ENCODE peak calls at places on chromosomes 5 and 9, in seven cellular contexts. Q is CD8-positive, alpha-beta T cell; O is PC-3; C is fibroblast of lung; I is PC-9; J is bronchial epithelial cell; L is cardiac muscle cell. R is an unnamed sample.
A peak's percentile ranks its signal among the peaks of the same experiment; 100 is the strongest.

GRCh38 chr9:70228098-70228497 is 30.7 kb upstream of the SMC5 start:
- DNase-seq in Q (no peak), O (no peak), C (no peak), I (no peak), J (no peak), L (no peak), R (no peak)

GRCh38 chr9:125747765-125748510 is 765 bp downstream of the PBX3 start:
- DNase-seq in Q (peak; percentile 16), O (peak; percentile 14), C (no peak), I (no peak), J (no peak), L (peak; percentile 40), R (no peak)

GRCh38 chr5:91129748-91130147 is 253.4 kb downstream of the ARRDC3 start:
- DNase-seq in Q (no peak), O (no peak), C (no peak), I (no peak), J (no peak), L (no peak), R (no peak)

GRCh38 chr5:89437450-89438435 is 554.8 kb upstream of the MEF2C start:
- DNase-seq in Q (no peak), O (peak; percentile 67), C (no peak), I (no peak), J (no peak), L (no peak), R (peak; percentile 14)

GRCh38 chr9:83266618-83267543 is 203.9 kb upstream of the RASEF start:
- DNase-seq in Q (no peak), O (peak; percentile 48), C (no peak), I (peak; percentile 48), J (peak; percentile 22), L (peak; percentile 37), R (peak; percentile 37)

GRCh38 chr5:179154346-179154990 is 94.3 kb downstream of the ZNF354C start:
- DNase-seq in Q (no peak), O (no peak), C (no peak), I (no peak), J (no peak), L (no peak), R (no peak)

GRCh38 chr9:93479726-93480125 is 26.3 kb upstream of the FAM120AOS start:
- DNase-seq in Q (no peak), O (no peak), C (peak; percentile 71), I (no peak), J (no peak), L (peak; percentile 69), R (no peak)

GRCh38 chr5:173472164-173472563 is 143.9 kb upstream of the STC2 start:
- DNase-seq in Q (no peak), O (peak; percentile 99), C (peak; percentile 99), I (peak; percentile 87), J (peak; percentile 80), L (peak; percentile 98), R (peak; percentile 83)

GRCh38 chr5:12316812-12317211 is 412.6 kb upstream of the CTNND2 start:
- DNase-seq in Q (no peak), O (peak; percentile 55), C (no peak), I (peak; percentile 47), J (peak; percentile 52), L (no peak), R (no peak)

GRCh38 chr5:10301266-10301665 is 6.4 kb downstream of the CMBL start:
- DNase-seq in Q (no peak), O (no peak), C (no peak), I (no peak), J (peak; percentile 49), L (no peak), R (no peak)

GRCh38 chr5:31563216-31563615 is 31.1 kb downstream of the C5orf22 start:
- DNase-seq in Q (no peak), O (no peak), C (no peak), I (no peak), J (no peak), L (no peak), R (no peak)

GRCh38 chr5:62362701-62363100 is 41.0 kb downstream of the DIMT1 start:
- DNase-seq in Q (no peak), O (no peak), C (no peak), I (no peak), J (no peak), L (no peak), R (no peak)

DNA sequence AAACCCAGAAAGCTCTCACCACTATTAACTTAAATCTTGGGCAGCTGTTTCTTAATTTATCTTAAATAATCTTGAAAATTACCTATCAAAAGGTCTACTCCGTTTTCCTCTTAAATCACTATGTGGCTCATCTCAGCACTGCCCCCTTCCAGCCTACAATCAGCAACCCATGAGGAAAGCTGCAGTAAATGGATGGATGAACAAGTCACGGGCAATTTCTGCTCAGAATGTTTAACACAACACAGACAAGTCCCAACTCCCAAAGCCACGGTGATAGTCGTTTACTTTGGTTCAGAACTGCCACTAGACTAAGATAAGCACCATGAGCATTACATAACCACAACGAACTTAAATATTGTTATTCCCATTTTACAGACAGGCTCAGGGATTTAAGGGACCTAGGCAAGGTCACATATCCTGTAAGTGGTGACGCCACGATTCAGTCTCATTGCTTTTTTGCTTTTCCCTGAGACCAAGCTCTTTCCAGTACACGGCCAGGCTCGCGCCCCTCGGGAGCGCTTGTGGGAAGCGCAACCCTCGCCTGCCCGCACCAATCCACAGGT is 2.0 kb upstream of the SMIM27 start:
- DNase-seq in Q (no peak), O (no peak), C (peak; percentile 41), I (no peak), J (peak; percentile 30), L (peak; percentile 35), R (no peak)
- TF ChIP-seq CTCF in Q (no peak), O (no peak), C (peak; percentile 38), I (no peak), J (no peak), L (peak; percentile 12), R (peak; percentile 39)

DNA sequence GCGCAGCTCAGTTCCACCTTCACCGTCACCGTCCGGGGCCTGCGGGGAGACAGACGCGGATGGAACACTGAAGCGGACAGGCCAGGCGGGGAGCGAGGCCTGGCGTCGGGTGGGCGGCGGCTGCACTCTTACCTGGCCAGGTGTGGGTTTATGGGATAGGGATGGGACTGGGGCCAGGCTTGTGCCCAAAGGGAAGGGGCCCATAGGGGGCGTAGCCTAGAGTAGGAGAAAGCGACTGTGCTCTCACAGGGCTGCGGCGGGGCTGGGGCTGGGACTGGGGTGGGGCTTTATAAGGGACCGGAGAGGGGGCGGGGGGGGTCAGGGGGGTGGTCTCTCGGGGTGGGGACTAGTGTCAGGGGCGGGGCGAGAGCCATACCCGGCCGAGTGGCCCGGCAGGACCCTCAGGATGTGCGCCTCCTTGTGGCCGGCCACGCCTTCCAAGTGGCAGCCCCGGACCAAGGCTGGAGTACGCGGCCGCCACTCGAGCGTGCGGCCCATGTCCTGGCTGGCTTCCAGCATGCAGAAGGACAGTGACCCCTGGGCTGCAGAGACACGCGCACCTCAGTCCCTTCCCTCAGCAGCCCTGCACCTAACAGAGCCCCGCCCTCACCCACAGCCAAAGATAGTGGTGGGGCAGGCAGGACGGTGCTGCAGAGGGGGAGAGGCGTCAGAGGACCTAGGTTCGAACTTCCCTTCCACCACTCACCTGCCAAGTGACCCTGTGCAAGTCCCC is 22.8 kb downstream of the FPGS start:
- DNase-seq in Q (no peak), O (no peak), C (no peak), I (no peak), J (no peak), L (no peak), R (no peak)
- H3K4me3 ChIP-seq in Q (no peak overlapping the region), O (no peak overlapping the region), C (no peak overlapping the region), I (no peak overlapping the region), J (no peak overlapping the region), L (no peak overlapping the region), R (no peak overlapping the region)

GRCh38 chr9:95330720-95331404 is 13.4 kb upstream of the FANCC start:
- DNase-seq in Q (no peak), O (no peak), C (no peak), I (no peak), J (no peak), L (no peak), R (no peak)
- H3K36me3 ChIP-seq in Q (no peaks in the 10 kb centered on the region), O (no peaks in the 10 kb centered on the region), C (no peaks in the 10 kb centered on the region), I (no peaks in the 10 kb centered on the region), J (no peaks in the 10 kb centered on the region), L (no peaks in the 10 kb centered on the region), R (no peaks in the 10 kb centered on the region)

DNA sequence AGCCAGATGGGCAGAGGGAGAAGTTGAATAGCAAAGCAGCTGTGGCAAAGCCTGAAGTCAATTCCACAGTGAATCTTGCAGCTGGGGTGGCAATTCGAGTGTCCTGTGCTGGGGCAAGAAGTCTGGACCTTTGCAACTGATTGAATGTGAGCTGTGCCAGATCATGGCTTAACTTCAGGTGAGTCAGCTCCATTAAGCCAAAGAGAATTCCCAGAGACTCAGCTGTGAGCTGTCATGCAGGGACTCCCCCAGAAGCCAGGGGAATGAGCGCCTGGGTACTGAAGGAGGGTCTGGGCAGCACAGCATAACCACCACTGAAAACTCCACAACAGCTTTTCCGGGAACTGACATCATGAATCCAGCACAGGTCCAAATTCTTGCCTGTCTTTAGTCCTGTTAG is 153.5 kb upstream of the TRPC7 start:
- DNase-seq in Q (no peak), O (peak; percentile 46), C (no peak), I (no peak), J (peak; percentile 64), L (no peak), R (peak; percentile 28)
- TF ChIP-seq CTCF in Q (no peak), O (no peak), C (no peak), I (no peak), J (no peak), L (no peak), R (no peak)

GRCh38 chr9:122474561-122474960 is 3.2 kb downstream of the OR1J1 start:
- DNase-seq in Q (no peak), O (no peak), C (no peak), I (no peak), J (no peak), L (no peak), R (no peak)

GRCh38 chr9:122464633-122465567 is 12.8 kb downstream of the OR1J1 start:
- DNase-seq in Q (peak; percentile 59), O (peak; percentile 84), C (peak; percentile 92), I (peak; percentile 50), J (peak; percentile 78), L (peak; percentile 96), R (peak; percentile 57)

GRCh38 chr9:122463828-122464632 is 13.7 kb downstream of the OR1J1 start:
- DNase-seq in Q (no peak), O (peak; percentile 50), C (no peak), I (no peak), J (no peak), L (peak; percentile 20), R (no peak)

DNA sequence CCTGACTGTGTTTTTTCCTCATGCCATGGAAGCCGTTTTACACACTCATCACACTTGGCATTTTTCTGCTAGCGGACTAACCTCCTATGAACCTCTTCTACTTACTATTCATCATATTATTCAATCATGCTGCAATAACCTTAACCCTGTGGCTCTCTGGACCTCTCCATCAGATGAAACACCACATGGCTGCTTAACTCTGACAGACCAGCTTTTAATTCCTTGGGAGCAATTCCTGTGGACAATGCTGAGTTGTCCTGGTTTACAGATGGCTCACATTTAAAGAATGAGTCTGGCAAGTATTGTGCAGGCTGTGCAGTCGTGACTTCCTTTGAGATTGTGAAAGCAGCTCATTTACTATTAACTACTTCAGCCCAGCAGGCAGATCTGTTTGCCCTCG is 9.0 kb downstream of the OR1J1 start:
- DNase-seq in Q (no peak), O (no peak), C (peak; percentile 12), I (no peak), J (peak; percentile 46), L (peak; percentile 58), R (no peak)
- H3K4me3 ChIP-seq in Q (no peak overlapping the region), O (no peak overlapping the region), C (no peak overlapping the region), I (no peak overlapping the region), J (no peak overlapping the region), L (no peak overlapping the region), R (no peak overlapping the region)

R was measured in kidney epithelial cell.